ENCODE peak calls at places on chromosome 10, in six cellular contexts. I is HepG2, M is SK-N-SH, D is H1, B is GM12878, J is HCT116. L is an unnamed sample.

GRCh38 chr10:88270871-88271713 is 312.0 kb downstream of the RNLS start:
- DNase-seq in I (no peak), M (no peak), D (no peak), B (peak), J (no peak), L (no peak)

GRCh38 chr10:51653025-51653424 is 46.4 kb downstream of the CSTF2T start:
- DNase-seq in I (no peak), M (no peak), D (no peak), B (no peak), J (no peak), L (no peak)

GRCh38 chr10:103897241-103897774 is 20.7 kb downstream of the STN1 start:
- DNase-seq in I (no peak), M (no peak), D (no peak), B (no peak), J (no peak), L (no peak)

GRCh38 chr10:3068201-3068967 is 1.0 kb downstream of the PFKP start:
- DNase-seq in I (no peak), M (peak), D (no peak), B (no peak), J (no peak), L (peak)

GRCh38 chr10:119388849-119389345 is 153.6 kb downstream of the RGS10 start:
- DNase-seq in I (no peak), M (no peak), D (no peak), B (no peak), J (no peak), L (no peak)

GRCh38 chr10:1216576-1217236 is 160.5 kb downstream of the WDR37 start:
- DNase-seq in I (no peak), M (no peak), D (no peak), B (no peak), J (no peak), L (no peak)

GRCh38 chr10:107244122-107244521 is 79.6 kb upstream of the SORCS1 start:
- DNase-seq in I (no peak), M (no peak), D (no peak), B (no peak), J (no peak), L (no peak)

GRCh38 chr10:51314079-51314835 is 240.0 kb downstream of the PRKG1 start:
- DNase-seq in I (no peak), M (no peak), D (no peak), B (no peak), J (no peak), L (no peak)

GRCh38 chr10:32938554-32939061 is 19.4 kb downstream of the ITGB1 start:
- DNase-seq in I (peak), M (peak), D (no peak), B (no peak), J (no peak), L (no peak)

GRCh38 chr10:23096814-23097549 is 1.6 kb downstream of the MSRB2 start:
- DNase-seq in I (no peak), M (peak), D (no peak), B (no peak), J (no peak), L (no peak)

GRCh38 chr10:35487336-35488034 is 117.7 kb upstream of the GJD4 start:
- DNase-seq in I (no peak), M (no peak), D (no peak), B (no peak), J (no peak), L (no peak)

GRCh38 chr10:48634198-48634983 is 29.5 kb upstream of the ARHGAP22 start:
- DNase-seq in I (no peak), M (no peak), D (no peak), B (peak), J (no peak), L (no peak)

GRCh38 chr10:75432176-75432575 is 752 bp downstream of the LRMDA start:
- DNase-seq in I (peak), M (no peak), D (no peak), B (no peak), J (no peak), L (no peak)

GRCh38 chr10:11603741-11604140 is 7.7 kb downstream of the USP6NL start:
- DNase-seq in I (peak), M (no peak), D (no peak), B (no peak), J (no peak), L (no peak)

GRCh38 chr10:22325272-22325947 is 4.5 kb downstream of the BMI1 start:
- DNase-seq in I (peak), M (peak), D (no peak), B (no peak), J (no peak), L (peak)

GRCh38 chr10:90245623-90246022 is 544.2 kb downstream of the KIF20B start:
- DNase-seq in I (no peak), M (no peak), D (no peak), B (no peak), J (no peak), L (no peak)

DNA sequence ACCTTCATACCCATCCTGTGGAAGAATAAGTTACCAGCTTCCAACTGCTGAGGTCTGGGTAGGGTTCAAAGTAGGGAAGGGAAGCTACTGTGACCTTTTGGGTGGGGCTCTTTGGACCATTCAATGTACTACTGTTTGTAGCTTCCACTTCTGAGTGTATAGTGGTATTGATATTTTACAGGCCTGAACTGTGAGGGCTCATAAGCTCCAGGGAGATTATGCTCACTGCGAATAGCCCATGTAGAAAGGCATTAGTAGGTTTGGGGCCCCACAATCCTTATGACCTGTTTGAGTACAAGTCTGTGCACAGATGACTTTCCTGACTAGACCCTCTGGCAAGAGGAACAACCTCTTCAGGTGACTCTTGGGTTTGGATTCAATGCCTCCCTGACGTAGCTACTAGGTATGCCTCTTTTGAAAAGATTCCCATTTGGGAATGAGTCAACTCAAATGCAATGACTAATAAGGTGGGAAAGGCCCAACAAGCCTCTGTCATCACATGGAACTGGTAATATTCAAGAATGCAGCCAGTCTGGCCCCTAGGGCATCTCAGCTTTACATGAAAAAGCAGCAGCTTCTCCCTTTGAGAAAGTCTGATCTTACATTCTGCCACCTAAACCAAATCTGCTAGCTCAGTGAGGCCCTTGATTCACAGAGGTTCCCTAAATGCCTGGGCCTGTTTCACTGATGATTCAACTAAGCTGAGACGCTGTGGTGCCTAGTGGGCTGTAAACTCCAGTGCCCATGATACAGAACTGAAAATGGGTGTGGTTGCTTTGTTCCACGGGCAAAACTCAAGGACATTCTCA is 79.8 kb downstream of the ABI1 start:
- DNase-seq in I (no peak), M (no peak), D (peak), B (peak), J (peak), L (no peak)
- TF ChIP-seq JUND in I (no peak), M (peak), D (no peak), B (no peak), J (peak), L (no peak)

GRCh38 chr10:5523796-5524574 is 776 bp upstream of the CALML3 start:
- DNase-seq in I (no peak), M (no peak), D (no peak), B (no peak), J (no peak), L (no peak)
- TF ChIP-seq JUND in I (no peak), M (no peak), D (no peak), B (no peak), J (no peak), L (no peak)

GRCh38 chr10:79316671-79317431 is 30.4 kb upstream of the PPIF start:
- DNase-seq in I (peak), M (peak), D (no peak), B (peak), J (no peak), L (no peak)
- TF ChIP-seq JUND in I (no peak), M (no peak), D (no peak), B (no peak), J (no peak), L (no peak)

GRCh38 chr10:96840841-96841518 is 8.9 kb downstream of the LCOR start:
- DNase-seq in I (peak), M (no peak), D (no peak), B (no peak), J (peak), L (no peak)
- TF ChIP-seq JUND in I (peak), M (peak), D (peak), B (no peak), J (peak), L (no peak)

GRCh38 chr10:69499726-69500689 is 48.7 kb downstream of the TSPAN15 start:
- DNase-seq in I (no peak), M (no peak), D (no peak), B (no peak), J (no peak), L (no peak)

GRCh38 chr10:69503001-69503895 is 52.0 kb downstream of the TSPAN15 start:
- DNase-seq in I (no peak), M (no peak), D (no peak), B (no peak), J (no peak), L (no peak)

GRCh38 chr10:69500864-69501468 is 49.7 kb downstream of the TSPAN15 start:
- DNase-seq in I (no peak), M (no peak), D (no peak), B (no peak), J (no peak), L (no peak)

GRCh38 chr10:69502589-69502988 is 51.3 kb downstream of the TSPAN15 start:
- DNase-seq in I (no peak), M (no peak), D (no peak), B (no peak), J (no peak), L (no peak)

GRCh38 chr10:69501657-69502056 is 50.4 kb downstream of the TSPAN15 start:
- DNase-seq in I (no peak), M (no peak), D (no peak), B (no peak), J (no peak), L (no peak)
- TF ChIP-seq JUND in I (no peak), M (no peak), D (no peak), B (no peak), J (no peak), L (no peak)

GRCh38 chr10:42866115-42866995 is 83.8 kb downstream of the BMS1 start:
- DNase-seq in I (peak), M (peak), D (peak), B (no peak), J (peak), L (peak)
- TF ChIP-seq JUND in I (no peak), M (no peak), D (no peak), B (no peak), J (no peak), L (no peak)

GRCh38 chr10:64617071-64617470 is 1095.9 kb downstream of the REEP3 start:
- DNase-seq in I (no peak), M (no peak), D (no peak), B (no peak), J (no peak), L (no peak)

DNA sequence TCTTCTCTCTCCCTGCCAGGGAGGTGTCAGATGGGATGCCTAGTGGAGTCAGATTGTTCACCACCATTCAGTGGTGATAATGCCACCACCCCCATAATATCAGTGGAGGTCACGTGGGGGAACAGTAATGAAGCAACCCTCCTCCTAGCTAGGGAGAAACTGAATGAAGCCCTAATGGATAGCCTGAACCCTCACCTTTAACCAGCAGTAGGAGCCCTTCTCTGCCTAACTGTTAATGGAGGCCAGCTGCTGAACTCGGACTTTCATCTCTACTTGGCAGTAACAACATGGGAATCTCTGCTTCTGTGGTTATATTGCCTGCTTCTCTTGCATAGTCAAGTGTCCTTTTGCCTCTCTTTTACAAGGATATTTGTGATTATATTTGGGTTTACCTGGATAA is 1097.9 kb downstream of the REEP3 start:
- DNase-seq in I (no peak), M (no peak), D (no peak), B (no peak), J (no peak), L (no peak)
- TF ChIP-seq JUND in I (no peak), M (no peak), D (no peak), B (no peak), J (no peak), L (no peak)

DNA sequence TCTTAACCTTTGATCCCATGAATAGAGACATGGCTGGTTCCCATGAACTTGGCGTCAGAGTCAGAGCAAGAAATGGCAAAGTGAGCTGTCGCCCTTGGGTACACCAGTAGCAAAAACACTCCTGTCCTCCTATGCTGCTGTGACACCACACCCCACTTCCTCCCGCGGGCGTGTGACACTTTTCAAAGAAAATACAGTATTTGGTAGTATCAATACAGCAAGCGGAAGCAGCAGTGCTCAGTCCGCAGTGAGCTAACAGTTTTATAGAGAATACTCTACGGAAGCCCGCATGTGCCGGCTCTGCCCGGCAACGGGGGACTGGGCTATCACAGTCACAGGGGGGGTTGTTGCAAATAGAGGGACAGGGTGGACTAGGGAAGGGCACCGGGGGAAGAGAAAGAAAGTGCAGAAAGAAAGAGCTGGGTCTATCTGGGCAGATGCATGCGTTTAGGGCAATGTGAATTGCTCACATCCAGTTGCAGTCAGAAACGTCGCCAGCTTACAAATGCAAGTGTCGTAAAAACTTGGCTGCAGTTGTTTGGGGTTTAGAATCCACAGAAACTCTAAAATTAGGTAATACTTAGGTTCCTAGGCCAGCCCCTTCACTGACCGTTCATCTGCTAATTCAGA is 49.8 kb downstream of the PRKCQ start:
- DNase-seq in I (no peak), M (no peak), D (no peak), B (no peak), J (no peak), L (no peak)
- TF ChIP-seq JUND in I (no peak), M (no peak), D (no peak), B (no peak), J (no peak), L (no peak)

GRCh38 chr10:126242352-126243260 is 145.7 kb downstream of the ADAM12 start:
- DNase-seq in I (no peak), M (peak), D (no peak), B (no peak), J (no peak), L (no peak)
- TF ChIP-seq JUND in I (no peak), M (no peak), D (no peak), B (no peak), J (no peak), L (no peak)

L was measured in T47D.